ENCODE peak calls at places on chromosomes 7 and 10, in four cellular contexts. O, F, W and C are unnamed samples.

GRCh38 chr7:17275749-17276671 is 22.4 kb upstream of the AHR start:
- DNase-seq in O (no peak), W (no peak), F (no peak), C (no peak)

GRCh38 chr7:154744861-154745258 is 258.1 kb downstream of the PAXIP1 start:
- DNase-seq in O (no peak), W (no peak), F (peak; percentile 26), C (no peak)

GRCh38 chr7:116062666-116063065 is 32.1 kb upstream of the TFEC start:
- DNase-seq in F (no peak), O (no peak), W (no peak), C (no peak)

GRCh38 chr7:29749701-29750321 is 56.5 kb upstream of the WIPF3 start:
- DNase-seq in W (no peak), F (no peak), O (no peak), C (no peak)

GRCh38 chr7:3067193-3067592 is 23.5 kb upstream of the CARD11 start:
- DNase-seq in F (no peak), W (no peak), O (no peak), C (no peak)

GRCh38 chr7:104196161-104196560 is 11.7 kb downstream of the ORC5 start:
- DNase-seq in W (no peak), O (no peak), F (no peak), C (peak; percentile 39)

GRCh38 chr10:6145979-6146432 is 56.7 kb upstream of the PFKFB3 start:
- DNase-seq in F (no peak), O (no peak), W (no peak), C (no peak)

GRCh38 chr10:114525368-114525949 is 121.2 kb upstream of the AFAP1L2 start:
- DNase-seq in O (no peak), F (no peak), W (no peak), C (peak; percentile 50)

GRCh38 chr7:112495820-112496462 is 15.2 kb downstream of the LSMEM1 start:
- DNase-seq in F (no peak), W (peak; percentile 3), O (no peak), C (peak; percentile 32)

GRCh38 chr10:13977861-13978843 is 352.6 kb downstream of the FRMD4A start:
- DNase-seq in F (no peak), W (no peak), O (no peak), C (no peak)

GRCh38 chr10:20627918-20628499 is 269.1 kb downstream of the NEBL start:
- DNase-seq in W (no peak), O (no peak), F (no peak), C (no peak)

GRCh38 chr10:6047847-6048246 is 14.3 kb downstream of the IL2RA start:
- DNase-seq in W (no peak), F (no peak), O (no peak), C (no peak)

GRCh38 chr7:37320140-37320839 is 128.4 kb downstream of the ELMO1 start:
- DNase-seq in O (no peak), F (no peak), W (no peak), C (no peak)

GRCh38 chr7:55964802-55965470 is 551 bp downstream of the NIPSNAP2 start:
- DNase-seq in F (peak; percentile 91), W (no peak), O (peak; percentile 39), C (peak; percentile 10)

GRCh38 chr10:36114141-36114540 is 472.0 kb upstream of the FZD8 start:
- DNase-seq in F (no peak), O (no peak), W (no peak), C (no peak)

GRCh38 chr7:147547252-147547897 is 1043.2 kb upstream of the C7orf33 start:
- DNase-seq in O (no peak), F (no peak), W (no peak), C (peak; percentile 35)

GRCh38 chr7:140540142-140540777 is 61.0 kb upstream of the MKRN1 start:
- DNase-seq in O (no peak), F (peak; percentile 36), W (no peak), C (no peak)

GRCh38 chr10:91345716-91346115 is 64.4 kb upstream of the HECTD2 start:
- DNase-seq in F (no peak), W (no peak), O (no peak), C (no peak)

GRCh38 chr7:142401951-142402350 is 144.1 kb upstream of the PRSS58 start:
- DNase-seq in W (no peak), O (no peak), F (no peak), C (no peak)

GRCh38 chr10:86850481-86850880 is 94.1 kb downstream of the BMPR1A start:
- DNase-seq in F (no peak), O (no peak), W (no peak), C (no peak)

GRCh38 chr10:14003517-14003916 is 327.2 kb downstream of the FRMD4A start:
- DNase-seq in W (no peak), F (no peak), O (no peak), C (peak; percentile 62)

GRCh38 chr10:17007381-17007780 is 122.2 kb downstream of the CUBN start:
- DNase-seq in F (no peak), O (no peak), W (no peak), C (no peak)

GRCh38 chr10:88901610-88902327 is 21.7 kb downstream of the STAMBPL1 start:
- DNase-seq in W (no peak), O (no peak), F (no peak), C (no peak)

GRCh38 chr10:51117053-51117660 is 42.9 kb downstream of the PRKG1 start:
- DNase-seq in W (no peak), F (no peak), O (no peak), C (no peak)

GRCh38 chr10:53619678-53620077 is 847.1 kb upstream of the MBL2 start:
- DNase-seq in W (no peak), O (no peak), F (no peak), C (no peak)

GRCh38 chr7:124557587-124557986 is 208.0 kb downstream of the GPR37 start:
- DNase-seq in F (no peak), O (no peak), W (no peak), C (no peak)

GRCh38 chr7:7210475-7211237 is 28.3 kb downstream of the C1GALT1 start:
- DNase-seq in O (no peak), F (no peak), W (no peak), C (no peak)

GRCh38 chr7:517848-518629 is 1.6 kb downstream of the PDGFA start:
- DNase-seq in W (no peak), F (peak; percentile 95), O (no peak), C (no peak)